ENCODE peak calls at places on chromosomes 11 and 22, in eight cellular contexts. V is NAMALWA; E is stimulated activated CD8-positive, alpha-beta memory T cell treated with anti-CD3 and anti-CD28 coated beads, Interleukin-4, amount 100 ng/mL, for 4 hours; W is mucosa of descending colon; J is NCI-H1105; Y is choroid plexus epithelial cell; N is pancreas; Z is HuH-7.5. X is an unnamed sample.

GRCh38 chr11:117908261-117908895 is 20.8 kb downstream of the TMPRSS13 start:
- DNase-seq in V (no peak), E (no peak), W (no peak), J (no peak), Y (no peak), N (no peak), Z (no peak), X (no peak)

GRCh38 chr11:114296190-114296978 is at the start of gene NNMT:
- DNase-seq in V (no peak), E (no peak), W (peak), J (no peak), Y (peak), N (no peak), Z (no peak), X (no peak)

GRCh38 chr11:120884290-120885020 is 139.4 kb upstream of the TBCEL start:
- DNase-seq in V (no peak), E (no peak), W (no peak), J (no peak), Y (no peak), N (no peak), Z (no peak), X (no peak)

GRCh38 chr11:100550298-100550697 is 136.8 kb upstream of the ARHGAP42 start:
- DNase-seq in V (no peak), E (no peak), W (no peak), J (no peak), Y (no peak), N (no peak), Z (no peak), X (no peak)

GRCh38 chr11:117188620-117189081 is 10.1 kb downstream of the SIDT2 start:
- DNase-seq in V (no peak), E (no peak), W (peak), J (no peak), Y (no peak), N (no peak), Z (no peak), X (no peak)

GRCh38 chr11:3614742-3615171 is 27.0 kb downstream of the ART5 start:
- DNase-seq in V (no peak), E (no peak), W (no peak), J (no peak), Y (no peak), N (no peak), Z (no peak), X (no peak)

GRCh38 chr11:89458646-89459045 is 32.5 kb downstream of the NOX4 start:
- DNase-seq in V (no peak), E (no peak), W (no peak), J (no peak), Y (no peak), N (no peak), Z (no peak), X (no peak)

GRCh38 chr11:34633990-34634725 is 13.3 kb downstream of the EHF start:
- DNase-seq in V (peak), E (no peak), W (no peak), J (peak), Y (peak), N (no peak), Z (no peak), X (peak)

GRCh38 chr22:47231759-47232158 is 469.3 kb downstream of the TBC1D22A start:
- DNase-seq in V (no peak), E (no peak), W (no peak), J (no peak), Y (no peak), N (no peak), Z (no peak), X (no peak)

GRCh38 chr11:11691296-11692141 is 69.7 kb upstream of the GALNT18 start:
- DNase-seq in V (no peak), E (no peak), W (no peak), J (no peak), Y (no peak), N (no peak), Z (no peak), X (no peak)

GRCh38 chr11:81222491-81222890 is 1511.2 kb downstream of the FAM181B start:
- DNase-seq in V (no peak), E (no peak), W (no peak), J (no peak), Y (no peak), N (no peak), Z (no peak), X (no peak)

GRCh38 chr22:19765477-19766234 is 5.1 kb downstream of the TBX1 start:
- DNase-seq in V (no peak), E (no peak), W (no peak), J (no peak), Y (no peak), N (peak), Z (no peak), X (no peak)

GRCh38 chr11:43547900-43548381 is 132.6 kb upstream of the HSD17B12 start:
- DNase-seq in V (no peak), E (no peak), W (no peak), J (peak), Y (peak), N (peak), Z (no peak), X (no peak)

GRCh38 chr11:43648888-43649287 is 31.6 kb upstream of the HSD17B12 start:
- DNase-seq in V (no peak), E (no peak), W (no peak), J (no peak), Y (no peak), N (no peak), Z (no peak), X (no peak)

GRCh38 chr11:131033151-131033651 is 116.9 kb upstream of the SNX19 start:
- DNase-seq in V (no peak), E (no peak), W (no peak), J (no peak), Y (peak), N (no peak), Z (no peak), X (no peak)

GRCh38 chr11:36257351-36257750 is 31.9 kb downstream of the COMMD9 start:
- DNase-seq in V (no peak), E (no peak), W (no peak), J (no peak), Y (peak), N (no peak), Z (no peak), X (no peak)

X was measured in GM19239.